ENCODE peak calls at places on chromosomes 12 and 14, in four cellular contexts. One of them, this sample, is unnamed.
A peak's percentile ranks its signal among the peaks of the same experiment; 100 is the strongest.

GRCh38 chr14:68628605-68629310 is 164.1 kb downstream of the ZFP36L1 start:
- DNase-seq in stimulated activated CD8-positive, alpha-beta memory T cell treated with anti-CD3 and anti-CD28 coated beads, Interleukin-4, amount 100 ng/mL, for 24 hours: no peak
- DNase-seq in fibroblast of pulmonary artery: no peak
- DNase-seq in neural progenitor cell: peak; percentile 30
- DNase-seq in this sample: peak; percentile 97

GRCh38 chr12:19382111-19382526 is 57.2 kb upstream of the AEBP2 start:
- DNase-seq in neural progenitor cell: peak; percentile 16
- DNase-seq in fibroblast of pulmonary artery: peak; percentile 88
- DNase-seq in stimulated activated CD8-positive, alpha-beta memory T cell treated with anti-CD3 and anti-CD28 coated beads, Interleukin-4, amount 100 ng/mL, for 24 hours: peak; percentile 22
- DNase-seq in this sample: peak; percentile 79

GRCh38 chr14:102868956-102869531 is 53.4 kb upstream of the AMN start:
- DNase-seq in stimulated activated CD8-positive, alpha-beta memory T cell treated with anti-CD3 and anti-CD28 coated beads, Interleukin-4, amount 100 ng/mL, for 24 hours: no peak
- DNase-seq in fibroblast of pulmonary artery: no peak
- DNase-seq in neural progenitor cell: no peak
- DNase-seq in this sample: no peak

GRCh38 chr14:42980419-42980818 is 1373.7 kb downstream of the LRFN5 start:
- DNase-seq in neural progenitor cell: no peak
- DNase-seq in fibroblast of pulmonary artery: no peak
- DNase-seq in stimulated activated CD8-positive, alpha-beta memory T cell treated with anti-CD3 and anti-CD28 coated beads, Interleukin-4, amount 100 ng/mL, for 24 hours: no peak
- DNase-seq in this sample: no peak

GRCh38 chr12:76777765-76778216 is 13.9 kb downstream of the ZDHHC17 start:
- DNase-seq in stimulated activated CD8-positive, alpha-beta memory T cell treated with anti-CD3 and anti-CD28 coated beads, Interleukin-4, amount 100 ng/mL, for 24 hours: no peak
- DNase-seq in fibroblast of pulmonary artery: no peak
- DNase-seq in neural progenitor cell: no peak
- DNase-seq in this sample: no peak

GRCh38 chr14:55699131-55700057 is 119.4 kb downstream of the KTN1 start:
- DNase-seq in stimulated activated CD8-positive, alpha-beta memory T cell treated with anti-CD3 and anti-CD28 coated beads, Interleukin-4, amount 100 ng/mL, for 24 hours: no peak
- DNase-seq in fibroblast of pulmonary artery: peak; percentile 87
- DNase-seq in neural progenitor cell: no peak
- DNase-seq in this sample: peak; percentile 60

GRCh38 chr12:70876952-70877351 is 43.6 kb downstream of the PTPRR start:
- DNase-seq in neural progenitor cell: no peak
- DNase-seq in stimulated activated CD8-positive, alpha-beta memory T cell treated with anti-CD3 and anti-CD28 coated beads, Interleukin-4, amount 100 ng/mL, for 24 hours: no peak
- DNase-seq in fibroblast of pulmonary artery: peak; percentile 39
- DNase-seq in this sample: peak; percentile 77

GRCh38 chr12:103829092-103829491 is 11.9 kb downstream of the NT5DC3 start:
- DNase-seq in neural progenitor cell: no peak
- DNase-seq in stimulated activated CD8-positive, alpha-beta memory T cell treated with anti-CD3 and anti-CD28 coated beads, Interleukin-4, amount 100 ng/mL, for 24 hours: no peak
- DNase-seq in fibroblast of pulmonary artery: no peak
- DNase-seq in this sample: no peak

GRCh38 chr12:112537710-112538396 is 119.1 kb downstream of the PTPN11 start:
- DNase-seq in stimulated activated CD8-positive, alpha-beta memory T cell treated with anti-CD3 and anti-CD28 coated beads, Interleukin-4, amount 100 ng/mL, for 24 hours: no peak
- DNase-seq in fibroblast of pulmonary artery: peak; percentile 15
- DNase-seq in neural progenitor cell: peak; percentile 29
- DNase-seq in this sample: peak; percentile 99

GRCh38 chr12:48811454-48812090 is 6.7 kb upstream of the CACNB3 start:
- DNase-seq in neural progenitor cell: no peak
- DNase-seq in stimulated activated CD8-positive, alpha-beta memory T cell treated with anti-CD3 and anti-CD28 coated beads, Interleukin-4, amount 100 ng/mL, for 24 hours: no peak
- DNase-seq in fibroblast of pulmonary artery: no peak
- DNase-seq in this sample: no peak

GRCh38 chr12:117494833-117495714 is 133.6 kb upstream of the NOS1 start:
- DNase-seq in stimulated activated CD8-positive, alpha-beta memory T cell treated with anti-CD3 and anti-CD28 coated beads, Interleukin-4, amount 100 ng/mL, for 24 hours: no peak
- DNase-seq in fibroblast of pulmonary artery: no peak
- DNase-seq in neural progenitor cell: peak; percentile 13
- DNase-seq in this sample: no peak

GRCh38 chr12:117402363-117402762 is 40.9 kb upstream of the NOS1 start:
- DNase-seq in fibroblast of pulmonary artery: no peak
- DNase-seq in neural progenitor cell: peak; percentile 11
- DNase-seq in stimulated activated CD8-positive, alpha-beta memory T cell treated with anti-CD3 and anti-CD28 coated beads, Interleukin-4, amount 100 ng/mL, for 24 hours: no peak
- DNase-seq in this sample: no peak

GRCh38 chr12:117662620-117663395 is 301.4 kb upstream of the NOS1 start:
- DNase-seq in stimulated activated CD8-positive, alpha-beta memory T cell treated with anti-CD3 and anti-CD28 coated beads, Interleukin-4, amount 100 ng/mL, for 24 hours: no peak
- DNase-seq in neural progenitor cell: no peak
- DNase-seq in fibroblast of pulmonary artery: no peak
- DNase-seq in this sample: no peak

This sample was measured in islet precursor cell.